ENCODE peak calls at places on chromosomes 12 and 14, in five cellular contexts. K is neuronal stem cell, S is fibroblast of mammary gland, U is right cardiac atrium, F is NCI-H345. I is an unnamed sample.

GRCh38 chr12:91663331-91663998 is 480.8 kb upstream of the DCN start:
- DNase-seq in K (no peak), S (no peak), U (no peak), F (peak), I (no peak)

GRCh38 chr12:87756721-87757120 is 272.5 kb downstream of the C12orf50 start:
- DNase-seq in K (no peak), S (peak), U (no peak), F (no peak), I (no peak)

GRCh38 chr12:99334737-99335136 is 312.8 kb upstream of the GARIN6 start:
- DNase-seq in K (no peak), S (peak), U (no peak), F (peak), I (no peak)

GRCh38 chr12:65858831-65859230 is 34.5 kb downstream of the HMGA2 start:
- DNase-seq in K (no peak), S (peak), U (no peak), F (no peak), I (no peak)

GRCh38 chr12:7374423-7375144 is 69.4 kb downstream of the CD163L1 start:
- DNase-seq in K (peak), S (peak), U (peak), F (no peak), I (peak)

GRCh38 chr12:45235087-45236025 is 19.5 kb downstream of the ANO6 start:
- DNase-seq in K (no peak), S (peak), U (no peak), F (no peak), I (no peak)

GRCh38 chr14:98470663-98471062 is 801.3 kb downstream of the BCL11B start:
- DNase-seq in K (no peak), S (no peak), U (no peak), F (no peak), I (no peak)

GRCh38 chr14:64060648-64061096 is 207.9 kb downstream of the SYNE2 start:
- DNase-seq in K (peak), S (peak), U (no peak), F (no peak), I (no peak)

GRCh38 chr14:77275041-77275854 is 4.2 kb upstream of the NGB start:
- DNase-seq in K (peak), S (no peak), U (no peak), F (no peak), I (no peak)

GRCh38 chr14:82060219-82060618 is 526.6 kb upstream of the SEL1L start:
- DNase-seq in K (no peak), S (no peak), U (no peak), F (no peak), I (no peak)

GRCh38 chr12:18496156-18496555 is 234.8 kb downstream of the PIK3C2G start:
- DNase-seq in K (no peak), S (no peak), U (no peak), F (no peak), I (no peak)

GRCh38 chr12:49428652-49429549 is 61.6 kb downstream of the SPATS2 start:
- DNase-seq in K (no peak), S (peak), U (no peak), F (no peak), I (no peak)

GRCh38 chr14:24418492-24418873 is 11.0 kb downstream of the CBLN3 start:
- DNase-seq in K (no peak), S (no peak), U (no peak), F (no peak), I (no peak)

GRCh38 chr14:79749051-79749450 is 462.3 kb downstream of the DIO2 start:
- DNase-seq in K (no peak), S (no peak), U (no peak), F (peak), I (no peak)

GRCh38 chr14:104692261-104692938 is 3.0 kb downstream of the INF2 start:
- DNase-seq in K (no peak), S (no peak), U (peak), F (no peak), I (no peak)